ENCODE peak calls at places on chromosomes 16 and 17, in eight cellular contexts. Q is HT-29; C is progenitor cell of endocrine pancreas; G is activated CD8-positive, alpha-beta memory T cell treated with anti-CD3 and anti-CD28 coated beads for 24 hours; U is stomach; H is epithelial cell of prostate; L is activated T-helper 1 cell treated with anti-CD3 and anti-CD28 coated beads, Interleukin-2, amount 50 U/mL, for 16 hours; D is uterus. J is an unnamed sample.

GRCh38 chr17:31535581-31535981 is 144.1 kb downstream of the RAB11FIP4 start:
- DNase-seq in D (no peak), G (no peak), H (no peak), C (no peak), L (no peak), Q (no peak), U (no peak), J (no peak)

GRCh38 chr16:24170407-24170806 is 85.7 kb upstream of the CACNG3 start:
- DNase-seq in C (no peak), H (no peak), G (no peak), U (no peak), Q (no peak), L (no peak), D (no peak), J (no peak)

GRCh38 chr17:20189322-20189721 is 180.2 kb downstream of the SPECC1 start:
- DNase-seq in U (no peak), G (no peak), L (no peak), D (no peak), Q (no peak), C (no peak), H (no peak), J (no peak)

GRCh38 chr16:23917621-23918020 is 81.8 kb downstream of the PRKCB start:
- DNase-seq in G (no peak), Q (no peak), D (no peak), U (no peak), L (no peak), C (no peak), H (no peak), J (no peak)

GRCh38 chr17:80067393-80067986 is 31.0 kb downstream of the CCDC40 start:
- DNase-seq in U (no peak), G (no peak), D (no peak), L (no peak), Q (no peak), H (no peak), C (no peak), J (no peak)

GRCh38 chr16:4521971-4522623 is 16.5 kb downstream of the CDIP1 start:
- DNase-seq in C (no peak), L (no peak), G (no peak), H (no peak), Q (no peak), U (no peak), D (no peak), J (no peak)

GRCh38 chr16:11792404-11793260 is 4.4 kb downstream of the ZC3H7A start:
- DNase-seq in G (no peak), L (no peak), H (no peak), D (no peak), U (peak), Q (no peak), C (no peak), J (no peak)

GRCh38 chr17:43171761-43172487 is 910 bp downstream of the NBR1 start:
- DNase-seq in U (no peak), L (no peak), Q (peak), G (peak), H (peak), D (peak), C (no peak), J (peak)

GRCh38 chr17:8997994-8998628 is 23.2 kb upstream of the NTN1 start:
- DNase-seq in U (peak), G (peak), H (no peak), C (peak), D (no peak), Q (peak), L (peak), J (no peak)

GRCh38 chr17:48869821-48870318 is 22.7 kb upstream of the ATP5MC1 start:
- DNase-seq in C (no peak), H (no peak), L (no peak), U (no peak), G (no peak), Q (no peak), D (no peak), J (no peak)

GRCh38 chr17:41624208-41625101 is at the start of gene KRT17:
- DNase-seq in Q (peak), D (no peak), H (peak), L (no peak), C (no peak), G (no peak), U (no peak), J (peak)

GRCh38 chr17:81071761-81072741 is 37.1 kb downstream of the BAIAP2 start:
- DNase-seq in C (no peak), Q (peak), G (no peak), U (peak), D (no peak), L (no peak), H (no peak), J (no peak)